ENCODE peak calls at places on chromosomes 13 and 19, in ten cellular contexts. V is foreskin keratinocyte, U is breast epithelium, X is SK-N-SH, R is fibroblast of lung, J is IMR-90, P is cardiac muscle cell, Y is small intestine, M is aorta, L is stomach. C is an unnamed sample. For H3K4me1, the result is how much of the 10 kb centered on the place peaks cover.

GRCh38 chr13:113879017-113879416 is 15.1 kb upstream of the GAS6 start:
- DNase-seq in V (no peak), U (no peak), X (no peak), R (no peak), J (no peak), P (no peak), Y (no peak), M (no peak), L (no peak), C (no peak)

GRCh38 chr13:107216046-107216715 is 648.2 kb upstream of the ARGLU1 start:
- DNase-seq in V (peak), U (no peak), X (no peak), R (no peak), J (no peak), P (no peak), Y (no peak), M (no peak), L (no peak), C (peak)

GRCh38 chr13:112638157-112638750 is 50.3 kb upstream of the TUBGCP3 start:
- DNase-seq in V (peak), U (peak), X (no peak), R (no peak), J (no peak), P (no peak), Y (peak), M (no peak), L (no peak), C (no peak)

GRCh38 chr13:36815069-36815468 is 4.0 kb upstream of the RFXAP start:
- DNase-seq in V (no peak), U (no peak), X (peak), R (no peak), J (no peak), P (no peak), Y (peak), M (no peak), L (no peak), C (peak)

GRCh38 chr19:13974073-13974472 is 21.8 kb downstream of the DCAF15 start:
- DNase-seq in V (peak), U (no peak), X (peak), R (no peak), J (no peak), P (peak), Y (peak), M (no peak), L (peak), C (peak)

GRCh38 chr19:38842439-38843174 is 7.2 kb downstream of the HNRNPL start:
- DNase-seq in V (no peak), U (no peak), X (no peak), R (no peak), J (no peak), P (no peak), Y (peak), M (no peak), L (no peak), C (no peak)

GRCh38 chr19:49327878-49328544 is 3.0 kb upstream of the SLC6A16 start:
- DNase-seq in V (no peak), U (no peak), X (no peak), R (peak), J (peak), P (peak), Y (peak), M (no peak), L (no peak), C (peak)

GRCh38 chr13:75345191-75345590 is 136.8 kb downstream of the TBC1D4 start:
- DNase-seq in V (no peak), U (no peak), X (no peak), R (peak), J (peak), P (no peak), Y (peak), M (no peak), L (no peak), C (no peak)

GRCh38 chr13:110317496-110318195 is 10.6 kb downstream of the COL4A2 start:
- DNase-seq in V (no peak), U (no peak), X (no peak), R (no peak), J (no peak), P (no peak), Y (no peak), M (no peak), L (no peak), C (no peak)

GRCh38 chr13:80340643-80341097 is 256 bp downstream of the SPRY2 start:
- DNase-seq in V (no peak), U (no peak), X (no peak), R (peak), J (peak), P (no peak), Y (peak), M (peak), L (no peak), C (no peak)

GRCh38 chr19:35291916-35292315 is at the start of gene MAG:
- DNase-seq in V (no peak), U (no peak), X (no peak), R (no peak), J (no peak), P (no peak), Y (no peak), M (no peak), L (no peak), C (no peak)

GRCh38 chr19:3320853-3321252 is 45.5 kb upstream of the NFIC start:
- DNase-seq in V (no peak), U (no peak), X (no peak), R (no peak), J (no peak), P (no peak), Y (no peak), M (peak), L (no peak), C (no peak)

DNA sequence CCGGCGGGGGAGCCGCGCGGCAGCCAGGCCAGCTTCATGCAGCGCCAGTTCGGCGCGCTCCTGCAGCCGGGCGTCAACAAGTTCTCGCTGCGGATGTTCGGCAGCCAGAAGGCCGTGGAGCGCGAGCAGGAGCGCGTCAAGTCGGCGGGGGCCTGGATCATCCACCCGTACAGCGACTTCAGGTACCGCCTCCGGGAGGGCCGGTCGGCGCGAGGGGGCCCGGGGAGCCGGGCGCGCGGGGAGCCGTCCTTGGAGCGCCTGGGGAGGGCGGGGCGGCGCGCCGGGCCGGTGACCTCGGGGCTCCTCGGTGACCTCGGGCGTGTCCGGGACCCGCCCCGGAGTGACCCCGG is 690 bp downstream of the HCN2 start:
- DNase-seq in V (no peak), U (no peak), X (peak), R (peak), J (peak), P (peak), Y (no peak), M (no peak), L (no peak), C (no peak)
- H3K4me1 ChIP-seq in V (under half), U (under half), X (under half), R (under half), J (under half), P (under half), Y (under half), M (under half), L (under half), C (under half)

GRCh38 chr13:94309997-94310842 is 169.3 kb downstream of the DCT start:
- DNase-seq in V (peak), U (no peak), X (no peak), R (peak), J (peak), P (no peak), Y (no peak), M (no peak), L (no peak), C (no peak)

GRCh38 chr13:94313321-94313720 is 166.2 kb downstream of the DCT start:
- DNase-seq in V (no peak), U (no peak), X (no peak), R (no peak), J (no peak), P (no peak), Y (no peak), M (no peak), L (no peak), C (no peak)

GRCh38 chr13:94311893-94312292 is 167.6 kb downstream of the DCT start:
- DNase-seq in V (no peak), U (no peak), X (no peak), R (no peak), J (peak), P (no peak), Y (no peak), M (no peak), L (no peak), C (no peak)

GRCh38 chr13:94315188-94315587 is 164.3 kb downstream of the DCT start:
- DNase-seq in V (no peak), U (no peak), X (no peak), R (no peak), J (no peak), P (no peak), Y (no peak), M (no peak), L (no peak), C (no peak)

GRCh38 chr13:94312511-94313191 is 166.8 kb downstream of the DCT start:
- DNase-seq in V (no peak), U (no peak), X (no peak), R (peak), J (no peak), P (no peak), Y (no peak), M (no peak), L (no peak), C (no peak)
- H3K27ac ChIP-seq in V (no peak), U (no peak), X (no peak), R (no peak), J (no peak), P (no peak), Y (no peak), M (no peak), L (no peak), C (no peak)

DNA sequence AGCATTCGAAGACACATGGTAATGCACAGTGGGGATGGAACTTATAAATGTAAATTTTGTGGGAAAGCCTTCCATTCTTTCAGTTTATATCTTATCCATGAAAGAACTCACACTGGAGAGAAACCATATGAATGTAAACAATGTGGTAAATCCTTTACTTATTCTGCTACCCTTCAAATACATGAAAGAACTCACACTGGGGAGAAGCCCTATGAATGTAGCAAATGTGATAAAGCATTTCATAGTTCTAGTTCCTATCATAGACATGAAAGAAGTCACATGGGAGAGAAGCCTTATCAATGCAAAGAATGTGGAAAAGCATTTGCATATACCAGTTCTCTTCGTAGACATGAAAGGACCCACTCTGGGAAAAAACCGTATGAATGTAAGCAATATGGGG is 16.2 kb upstream of the ZNF763 start:
- DNase-seq in V (no peak), U (no peak), X (no peak), R (no peak), J (no peak), P (no peak), Y (no peak), M (no peak), L (no peak), C (no peak)
- H3K4me1 ChIP-seq in V (under half), U (under half), X (under half), R (under half), J (under half), P (under half), Y (under half), M (under half), L (under half), C (under half)

GRCh38 chr13:59416561-59416960 is 747.2 kb downstream of the DIAPH3 start:
- DNase-seq in V (no peak), U (no peak), X (no peak), R (no peak), J (no peak), P (no peak), Y (no peak), M (no peak), L (no peak), C (no peak)
- H3K27ac ChIP-seq in V (no peak), U (no peak), X (no peak), R (no peak), J (no peak), P (peak), Y (no peak), M (no peak), L (no peak), C (no peak)

DNA sequence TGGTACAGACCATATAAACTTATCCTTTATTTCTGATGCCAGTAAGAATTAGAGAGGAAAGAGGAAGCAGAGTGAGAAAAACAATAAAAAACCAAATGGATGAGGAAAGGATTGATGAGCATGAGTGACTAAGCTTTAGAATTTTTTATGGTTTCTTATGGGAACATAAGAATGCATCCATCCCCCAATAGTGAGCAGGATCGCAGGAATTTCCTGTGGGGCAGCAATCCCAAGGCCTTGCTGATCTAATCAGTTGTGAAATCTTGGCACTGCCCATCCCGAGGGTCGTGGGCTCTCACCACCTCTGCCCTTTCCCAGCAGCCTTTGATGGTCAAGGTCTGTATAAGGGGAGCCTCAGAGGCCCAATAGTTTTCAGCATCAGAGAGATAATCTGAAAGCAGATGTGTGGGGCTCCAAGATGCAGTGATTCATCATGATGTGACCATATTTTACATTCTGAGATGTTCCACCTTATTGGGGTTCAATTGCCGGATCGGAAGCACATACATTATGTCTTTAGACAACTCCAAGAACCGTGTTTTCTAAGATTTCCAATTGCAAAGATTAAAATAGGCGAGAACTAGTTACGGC is 222.1 kb downstream of the DNAJC15 start:
- DNase-seq in V (peak), U (no peak), X (no peak), R (peak), J (peak), P (no peak), Y (no peak), M (no peak), L (no peak), C (no peak)
- H3K4me1 ChIP-seq in V (under half), U (under half), X (under half), R (under half), J (under half), P (under half), Y (under half), M (under half), L (under half), C (under half)

GRCh38 chr19:1455336-1456120 is 5.6 kb downstream of the APC2 start:
- DNase-seq in V (peak), U (no peak), X (peak), R (no peak), J (peak), P (peak), Y (peak), M (no peak), L (peak), C (peak)
- H3K27ac ChIP-seq in V (no peak), U (no peak), X (no peak), R (no peak), J (no peak), P (no peak), Y (no peak), M (no peak), L (no peak), C (no peak)

GRCh38 chr13:44578064-44578394 is 1.9 kb upstream of the TSC22D1 start:
- DNase-seq in V (no peak), U (no peak), X (peak), R (peak), J (no peak), P (no peak), Y (no peak), M (no peak), L (peak), C (peak)
- H3K4me1 ChIP-seq in V (under half), U (under half), X (under half), R (under half), J (under half), P (under half), Y (under half), M (under half), L (under half), C (under half)

C was measured in GM23338.